ENCODE peak calls at places on chromosomes 3 and 15, in seven cellular contexts. One of them, this sample, is unnamed.

GRCh38 chr15:65906396-65906795 is 37.1 kb downstream of the RAB11A start:
- DNase-seq in activated T-helper 1 cell treated with anti-CD3 and anti-CD28 coated beads, Interleukin-2, amount 50 U/mL, for 16 hours: no peak
- DNase-seq in foreskin fibroblast: no peak
- DNase-seq in stimulated activated CD4-positive, alpha-beta T cell treated with anti-CD3 and anti-CD28 coated beads, Interleukin-12 subunit alpha, Interleukin-12 subunit beta, amount 100 ng/mL, for 4 hours: no peak
- DNase-seq in CD8-positive, alpha-beta T cell: no peak
- DNase-seq in AG04450: no peak
- DNase-seq in lower lobe of right lung: no peak
- DNase-seq in this sample: no peak

GRCh38 chr15:32919749-32920414 is 202.1 kb downstream of the GREM1 start:
- DNase-seq in activated T-helper 1 cell treated with anti-CD3 and anti-CD28 coated beads, Interleukin-2, amount 50 U/mL, for 16 hours: no peak
- DNase-seq in foreskin fibroblast: peak; percentile 93
- DNase-seq in stimulated activated CD4-positive, alpha-beta T cell treated with anti-CD3 and anti-CD28 coated beads, Interleukin-12 subunit alpha, Interleukin-12 subunit beta, amount 100 ng/mL, for 4 hours: no peak
- DNase-seq in CD8-positive, alpha-beta T cell: no peak
- DNase-seq in AG04450: peak; percentile 94
- DNase-seq in lower lobe of right lung: no peak
- DNase-seq in this sample: no peak

GRCh38 chr3:130907966-130908365 is 14.1 kb downstream of the ATP2C1 start:
- DNase-seq in activated T-helper 1 cell treated with anti-CD3 and anti-CD28 coated beads, Interleukin-2, amount 50 U/mL, for 16 hours: no peak
- DNase-seq in foreskin fibroblast: no peak
- DNase-seq in stimulated activated CD4-positive, alpha-beta T cell treated with anti-CD3 and anti-CD28 coated beads, Interleukin-12 subunit alpha, Interleukin-12 subunit beta, amount 100 ng/mL, for 4 hours: no peak
- DNase-seq in CD8-positive, alpha-beta T cell: no peak
- DNase-seq in AG04450: no peak
- DNase-seq in lower lobe of right lung: no peak
- DNase-seq in this sample: no peak

GRCh38 chr15:66021801-66022525 is 152.7 kb downstream of the RAB11A start:
- DNase-seq in activated T-helper 1 cell treated with anti-CD3 and anti-CD28 coated beads, Interleukin-2, amount 50 U/mL, for 16 hours: no peak
- DNase-seq in foreskin fibroblast: no peak
- DNase-seq in stimulated activated CD4-positive, alpha-beta T cell treated with anti-CD3 and anti-CD28 coated beads, Interleukin-12 subunit alpha, Interleukin-12 subunit beta, amount 100 ng/mL, for 4 hours: no peak
- DNase-seq in CD8-positive, alpha-beta T cell: no peak
- DNase-seq in AG04450: no peak
- DNase-seq in lower lobe of right lung: no peak
- DNase-seq in this sample: no peak

GRCh38 chr3:51967384-51968174 is at the start of gene PCBP4:
- DNase-seq in activated T-helper 1 cell treated with anti-CD3 and anti-CD28 coated beads, Interleukin-2, amount 50 U/mL, for 16 hours: no peak
- DNase-seq in foreskin fibroblast: no peak
- DNase-seq in stimulated activated CD4-positive, alpha-beta T cell treated with anti-CD3 and anti-CD28 coated beads, Interleukin-12 subunit alpha, Interleukin-12 subunit beta, amount 100 ng/mL, for 4 hours: peak; percentile 51
- DNase-seq in CD8-positive, alpha-beta T cell: peak; percentile 28
- DNase-seq in AG04450: no peak
- DNase-seq in lower lobe of right lung: peak; percentile 74
- DNase-seq in this sample: no peak

GRCh38 chr15:70579766-70580165 is 183.6 kb downstream of the UACA start:
- DNase-seq in activated T-helper 1 cell treated with anti-CD3 and anti-CD28 coated beads, Interleukin-2, amount 50 U/mL, for 16 hours: no peak
- DNase-seq in foreskin fibroblast: no peak
- DNase-seq in stimulated activated CD4-positive, alpha-beta T cell treated with anti-CD3 and anti-CD28 coated beads, Interleukin-12 subunit alpha, Interleukin-12 subunit beta, amount 100 ng/mL, for 4 hours: no peak
- DNase-seq in CD8-positive, alpha-beta T cell: no peak
- DNase-seq in AG04450: no peak
- DNase-seq in lower lobe of right lung: no peak
- DNase-seq in this sample: no peak

GRCh38 chr3:59872121-59872520 is 822.3 kb upstream of the CFAP20DC start:
- DNase-seq in activated T-helper 1 cell treated with anti-CD3 and anti-CD28 coated beads, Interleukin-2, amount 50 U/mL, for 16 hours: no peak
- DNase-seq in foreskin fibroblast: no peak
- DNase-seq in stimulated activated CD4-positive, alpha-beta T cell treated with anti-CD3 and anti-CD28 coated beads, Interleukin-12 subunit alpha, Interleukin-12 subunit beta, amount 100 ng/mL, for 4 hours: no peak
- DNase-seq in CD8-positive, alpha-beta T cell: no peak
- DNase-seq in AG04450: no peak
- DNase-seq in lower lobe of right lung: no peak
- DNase-seq in this sample: no peak

GRCh38 chr3:171001957-171002694 is 24.4 kb downstream of the SLC2A2 start:
- DNase-seq in activated T-helper 1 cell treated with anti-CD3 and anti-CD28 coated beads, Interleukin-2, amount 50 U/mL, for 16 hours: no peak
- DNase-seq in foreskin fibroblast: peak; percentile 19
- DNase-seq in stimulated activated CD4-positive, alpha-beta T cell treated with anti-CD3 and anti-CD28 coated beads, Interleukin-12 subunit alpha, Interleukin-12 subunit beta, amount 100 ng/mL, for 4 hours: no peak
- DNase-seq in CD8-positive, alpha-beta T cell: no peak
- DNase-seq in AG04450: no peak
- DNase-seq in lower lobe of right lung: no peak
- DNase-seq in this sample: no peak

GRCh38 chr3:158453004-158453403 is 118.0 kb upstream of the MLF1 start:
- DNase-seq in activated T-helper 1 cell treated with anti-CD3 and anti-CD28 coated beads, Interleukin-2, amount 50 U/mL, for 16 hours: no peak
- DNase-seq in foreskin fibroblast: no peak
- DNase-seq in stimulated activated CD4-positive, alpha-beta T cell treated with anti-CD3 and anti-CD28 coated beads, Interleukin-12 subunit alpha, Interleukin-12 subunit beta, amount 100 ng/mL, for 4 hours: no peak
- DNase-seq in CD8-positive, alpha-beta T cell: no peak
- DNase-seq in AG04450: no peak
- DNase-seq in lower lobe of right lung: no peak
- DNase-seq in this sample: no peak

GRCh38 chr15:40439461-40440299 is 1.1 kb upstream of the BAHD1 start:
- DNase-seq in activated T-helper 1 cell treated with anti-CD3 and anti-CD28 coated beads, Interleukin-2, amount 50 U/mL, for 16 hours: no peak
- DNase-seq in foreskin fibroblast: peak; percentile 38
- DNase-seq in stimulated activated CD4-positive, alpha-beta T cell treated with anti-CD3 and anti-CD28 coated beads, Interleukin-12 subunit alpha, Interleukin-12 subunit beta, amount 100 ng/mL, for 4 hours: no peak
- DNase-seq in CD8-positive, alpha-beta T cell: no peak
- DNase-seq in AG04450: no peak
- DNase-seq in lower lobe of right lung: peak; percentile 67
- DNase-seq in this sample: no peak

GRCh38 chr15:79157631-79158592 is 67.3 kb upstream of the RASGRF1 start:
- DNase-seq in activated T-helper 1 cell treated with anti-CD3 and anti-CD28 coated beads, Interleukin-2, amount 50 U/mL, for 16 hours: no peak
- DNase-seq in foreskin fibroblast: no peak
- DNase-seq in stimulated activated CD4-positive, alpha-beta T cell treated with anti-CD3 and anti-CD28 coated beads, Interleukin-12 subunit alpha, Interleukin-12 subunit beta, amount 100 ng/mL, for 4 hours: no peak
- DNase-seq in CD8-positive, alpha-beta T cell: no peak
- DNase-seq in AG04450: no peak
- DNase-seq in lower lobe of right lung: no peak
- DNase-seq in this sample: no peak

GRCh38 chr3:171825222-171825828 is 15.0 kb upstream of the PLD1 start:
- DNase-seq in activated T-helper 1 cell treated with anti-CD3 and anti-CD28 coated beads, Interleukin-2, amount 50 U/mL, for 16 hours: no peak
- DNase-seq in foreskin fibroblast: peak; percentile 84
- DNase-seq in stimulated activated CD4-positive, alpha-beta T cell treated with anti-CD3 and anti-CD28 coated beads, Interleukin-12 subunit alpha, Interleukin-12 subunit beta, amount 100 ng/mL, for 4 hours: no peak
- DNase-seq in CD8-positive, alpha-beta T cell: no peak
- DNase-seq in AG04450: no peak
- DNase-seq in lower lobe of right lung: no peak
- DNase-seq in this sample: no peak

GRCh38 chr3:182464513-182465145 is 328.7 kb upstream of the ATP11B start:
- DNase-seq in activated T-helper 1 cell treated with anti-CD3 and anti-CD28 coated beads, Interleukin-2, amount 50 U/mL, for 16 hours: no peak
- DNase-seq in foreskin fibroblast: no peak
- DNase-seq in stimulated activated CD4-positive, alpha-beta T cell treated with anti-CD3 and anti-CD28 coated beads, Interleukin-12 subunit alpha, Interleukin-12 subunit beta, amount 100 ng/mL, for 4 hours: no peak
- DNase-seq in CD8-positive, alpha-beta T cell: no peak
- DNase-seq in AG04450: no peak
- DNase-seq in lower lobe of right lung: no peak
- DNase-seq in this sample: no peak

GRCh38 chr3:112233083-112233482 is 60.9 kb downstream of the SLC9C1 start:
- DNase-seq in activated T-helper 1 cell treated with anti-CD3 and anti-CD28 coated beads, Interleukin-2, amount 50 U/mL, for 16 hours: no peak
- DNase-seq in foreskin fibroblast: no peak
- DNase-seq in stimulated activated CD4-positive, alpha-beta T cell treated with anti-CD3 and anti-CD28 coated beads, Interleukin-12 subunit alpha, Interleukin-12 subunit beta, amount 100 ng/mL, for 4 hours: no peak
- DNase-seq in CD8-positive, alpha-beta T cell: no peak
- DNase-seq in AG04450: no peak
- DNase-seq in lower lobe of right lung: no peak
- DNase-seq in this sample: no peak

GRCh38 chr3:11221818-11222217 is 50.4 kb upstream of the ATG7 start:
- DNase-seq in activated T-helper 1 cell treated with anti-CD3 and anti-CD28 coated beads, Interleukin-2, amount 50 U/mL, for 16 hours: no peak
- DNase-seq in foreskin fibroblast: no peak
- DNase-seq in stimulated activated CD4-positive, alpha-beta T cell treated with anti-CD3 and anti-CD28 coated beads, Interleukin-12 subunit alpha, Interleukin-12 subunit beta, amount 100 ng/mL, for 4 hours: no peak
- DNase-seq in CD8-positive, alpha-beta T cell: no peak
- DNase-seq in AG04450: no peak
- DNase-seq in lower lobe of right lung: no peak
- DNase-seq in this sample: no peak

This sample was measured in naive thymus-derived CD4-positive, alpha-beta T cell.